ENCODE peak calls at places on chromosome 6, in five cellular contexts. One of them, this sample, is unnamed.

GRCh38 chr6:26306248-26306647 is 58.8 kb upstream of the BTN3A2 start:
- DNase-seq in AG09319: no peak
- DNase-seq in sigmoid colon: no peak
- DNase-seq in GM13976: no peak
- DNase-seq in ELF-1: no peak
- DNase-seq in this sample: no peak

GRCh38 chr6:1535295-1535694 is 74.4 kb upstream of the FOXC1 start:
- DNase-seq in sigmoid colon: no peak
- DNase-seq in GM13976: no peak
- DNase-seq in AG09319: no peak
- DNase-seq in ELF-1: no peak
- DNase-seq in this sample: no peak

GRCh38 chr6:44733868-44734267 is 346.4 kb downstream of the CDC5L start:
- DNase-seq in AG09319: no peak
- DNase-seq in GM13976: no peak
- DNase-seq in ELF-1: no peak
- DNase-seq in sigmoid colon: peak
- DNase-seq in this sample: no peak

GRCh38 chr6:11201772-11202512 is 30.5 kb downstream of the NEDD9 start:
- DNase-seq in ELF-1: no peak
- DNase-seq in GM13976: no peak
- DNase-seq in AG09319: no peak
- DNase-seq in sigmoid colon: no peak
- DNase-seq in this sample: no peak

GRCh38 chr6:17280552-17281090 is 540 bp upstream of the RBM24 start:
- DNase-seq in sigmoid colon: peak
- DNase-seq in AG09319: no peak
- DNase-seq in ELF-1: peak
- DNase-seq in GM13976: peak
- DNase-seq in this sample: no peak

GRCh38 chr6:2132416-2132815 is 113.0 kb downstream of the GMDS start:
- DNase-seq in AG09319: no peak
- DNase-seq in GM13976: no peak
- DNase-seq in sigmoid colon: no peak
- DNase-seq in ELF-1: no peak
- DNase-seq in this sample: no peak

GRCh38 chr6:81023007-81023582 is 729.4 kb downstream of the TENT5A start:
- DNase-seq in GM13976: no peak
- DNase-seq in ELF-1: no peak
- DNase-seq in sigmoid colon: no peak
- DNase-seq in AG09319: no peak
- DNase-seq in this sample: no peak

GRCh38 chr6:4853349-4853748 is 77.1 kb downstream of the CDYL start:
- DNase-seq in sigmoid colon: no peak
- DNase-seq in ELF-1: no peak
- DNase-seq in GM13976: no peak
- DNase-seq in AG09319: no peak
- DNase-seq in this sample: no peak